ENCODE peak calls at places on chromosome 9, in four cellular contexts. F is H1, Q is transverse colon, N is IMR-90. E is an unnamed sample.

GRCh38 chr9:134707731-134708671 is 66.4 kb downstream of the COL5A1 start:
- DNase-seq in F (no peak), Q (no peak), N (no peak), E (no peak)

GRCh38 chr9:132144708-132145365 is 17.0 kb upstream of the NTNG2 start:
- DNase-seq in F (no peak), Q (no peak), N (peak), E (no peak)

GRCh38 chr9:34242830-34243229 is 64.0 kb downstream of the UBAP1 start:
- DNase-seq in F (no peak), Q (no peak), N (no peak), E (no peak)

GRCh38 chr9:32350682-32351081 is 33.8 kb upstream of the ACO1 start:
- DNase-seq in F (no peak), Q (no peak), N (peak), E (no peak)

GRCh38 chr9:112396872-112397271 is 17.0 kb downstream of the HSDL2 start:
- DNase-seq in F (no peak), Q (no peak), N (no peak), E (peak)

GRCh38 chr9:36100532-36100931 is 36.0 kb upstream of the GLIPR2 start:
- DNase-seq in F (no peak), Q (no peak), N (peak), E (no peak)

GRCh38 chr9:17063535-17064135 is 71.2 kb upstream of the CNTLN start:
- DNase-seq in F (no peak), Q (no peak), N (peak), E (no peak)

GRCh38 chr9:97237311-97237786 is 70.1 kb upstream of the CCDC180 start:
- DNase-seq in F (no peak), Q (no peak), N (no peak), E (no peak)

GRCh38 chr9:78280982-78281668 is 15.8 kb upstream of the PSAT1 start:
- DNase-seq in F (no peak), Q (peak), N (peak), E (peak)

GRCh38 chr9:134585746-134586706 is 55.6 kb upstream of the COL5A1 start:
- DNase-seq in F (no peak), Q (no peak), N (peak), E (peak)

GRCh38 chr9:88820055-88820454 is 171.2 kb upstream of the S1PR3 start:
- DNase-seq in F (no peak), Q (no peak), N (no peak), E (no peak)

GRCh38 chr9:96031366-96031824 is 155.9 kb downstream of the ERCC6L2 start:
- DNase-seq in F (no peak), Q (no peak), N (no peak), E (peak)

GRCh38 chr9:96139592-96140251 is 162.3 kb downstream of the HSD17B3 start:
- DNase-seq in F (no peak), Q (peak), N (peak), E (no peak)

GRCh38 chr9:124366476-124367220 is 48.6 kb downstream of the PSMB7 start:
- DNase-seq in F (no peak), Q (no peak), N (peak), E (no peak)

GRCh38 chr9:69019808-69020207 is 5.9 kb upstream of the PRKACG start:
- DNase-seq in F (no peak), Q (no peak), N (no peak), E (no peak)

GRCh38 chr9:23829580-23830458 is 3.8 kb upstream of the ELAVL2 start:
- DNase-seq in F (no peak), Q (no peak), N (peak), E (no peak)

GRCh38 chr9:83154821-83155220 is 91.9 kb upstream of the RASEF start:
- DNase-seq in F (no peak), Q (no peak), N (no peak), E (no peak)

GRCh38 chr9:128107971-128108783 is 19.4 kb downstream of the PTGES2 start:
- DNase-seq in F (no peak), Q (no peak), N (no peak), E (no peak)

GRCh38 chr9:80251778-80252177 is 680.0 kb downstream of the TLE4 start:
- DNase-seq in F (no peak), Q (no peak), N (no peak), E (no peak)

GRCh38 chr9:96203867-96204412 is 98.0 kb downstream of the HSD17B3 start:
- DNase-seq in F (no peak), Q (no peak), N (no peak), E (no peak)

GRCh38 chr9:120257483-120257882 is 322.5 kb downstream of the CDK5RAP2 start:
- DNase-seq in F (no peak), Q (no peak), N (no peak), E (no peak)

GRCh38 chr9:135443811-135444470 is 35.6 kb upstream of the PPP1R26 start:
- DNase-seq in F (no peak), Q (no peak), N (no peak), E (no peak)

GRCh38 chr9:99360026-99360425 is 137.9 kb downstream of the SEC61B start:
- DNase-seq in F (no peak), Q (no peak), N (no peak), E (no peak)

GRCh38 chr9:37471942-37472679 is 6.9 kb upstream of the ZBTB5 start:
- DNase-seq in F (peak), Q (no peak), N (peak), E (no peak)

GRCh38 chr9:33795281-33795680 is at the start of gene PRSS3:
- DNase-seq in F (no peak), Q (no peak), N (no peak), E (no peak)

DNA sequence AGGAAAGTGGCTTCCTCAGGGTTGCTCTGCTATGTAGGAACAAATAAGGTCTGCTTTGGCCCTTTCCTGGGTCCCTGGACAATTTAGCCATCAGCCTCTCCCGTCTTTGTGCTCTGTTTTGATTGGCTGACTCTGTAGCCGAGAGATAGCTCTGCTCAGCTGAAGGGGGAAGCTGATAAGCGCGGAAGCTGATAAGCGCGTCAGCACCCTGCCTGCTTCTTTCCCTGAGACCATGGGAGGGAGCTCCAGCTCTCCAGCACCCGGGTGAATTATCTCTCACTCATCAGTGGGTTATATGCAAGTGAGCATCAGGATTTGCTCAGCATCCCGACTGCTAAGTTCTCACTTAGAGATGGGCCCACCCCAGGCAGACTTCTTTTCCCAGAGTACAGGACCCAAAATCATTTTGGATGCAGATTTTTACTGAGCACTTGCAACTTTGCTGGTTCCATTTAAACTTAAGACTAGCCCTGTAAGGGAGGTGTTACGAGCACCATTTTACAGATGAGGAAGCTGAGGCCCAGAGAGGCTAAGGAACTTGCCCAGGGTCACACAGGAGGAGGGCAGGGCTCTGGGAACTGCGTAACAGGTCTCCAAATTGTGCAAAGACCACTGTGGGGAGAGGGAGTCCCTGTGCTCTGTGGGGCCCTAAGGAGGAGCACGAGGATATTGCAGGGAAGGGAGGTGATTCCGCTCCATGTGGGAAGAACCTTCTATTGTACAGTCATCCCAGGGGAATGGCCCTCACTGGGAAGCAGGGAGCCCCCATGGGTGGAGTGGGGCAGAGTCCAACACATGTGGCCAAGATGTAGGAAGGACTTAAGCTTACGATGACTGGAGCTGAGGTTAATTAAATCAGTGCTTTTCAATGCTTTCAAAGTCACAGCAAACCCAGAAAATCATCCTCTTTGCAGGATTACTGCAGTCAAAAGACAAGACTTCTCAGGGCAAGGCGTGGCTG is 83.7 kb upstream of the ORM1 start:
- DNase-seq in F (no peak), Q (no peak), N (peak), E (no peak)
- TF ChIP-seq CTCF in F (peak), Q (no peak), N (peak), E (no peak)

GRCh38 chr9:130868230-130868629 is 28.4 kb downstream of the QRFP start:
- DNase-seq in F (no peak), Q (no peak), N (no peak), E (no peak)
- H3K27ac ChIP-seq in F (no peak), Q (no peak), N (no peak), E (no peak)

DNA sequence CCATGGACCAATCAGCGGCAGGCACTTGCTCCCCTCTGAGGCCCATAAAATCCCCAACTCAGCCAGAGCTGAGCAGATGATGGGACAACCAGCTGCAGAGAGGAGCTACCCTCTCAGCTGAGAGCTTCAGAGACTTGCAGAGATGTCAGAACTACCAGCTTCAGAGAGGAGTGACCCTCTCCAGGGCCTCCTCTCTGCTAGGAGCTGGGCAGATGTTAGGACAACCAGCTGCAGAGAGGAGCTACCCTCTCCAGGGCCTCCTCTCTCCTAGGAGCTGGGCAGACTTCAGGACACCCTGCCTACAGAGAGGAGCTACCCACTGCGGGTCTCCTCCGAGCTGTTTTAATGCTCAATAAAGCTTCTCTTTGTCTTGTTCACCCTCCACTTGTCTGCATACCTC is 3.0 kb upstream of the AUH start:
- DNase-seq in F (no peak), Q (no peak), N (no peak), E (no peak)
- H3K4me3 ChIP-seq in F (no peak), Q (no peak), N (no peak), E (no peak)

GRCh38 chr9:14347408-14348224 is 33.7 kb upstream of the NFIB start:
- DNase-seq in F (no peak), Q (peak), N (no peak), E (peak)

GRCh38 chr9:14345586-14346237 is 31.8 kb upstream of the NFIB start:
- DNase-seq in F (no peak), Q (no peak), N (no peak), E (no peak)

GRCh38 chr9:14346301-14346721 is 32.4 kb upstream of the NFIB start:
- DNase-seq in F (no peak), Q (no peak), N (no peak), E (no peak)

GRCh38 chr9:14348241-14349140 is 34.5 kb upstream of the NFIB start:
- DNase-seq in F (no peak), Q (no peak), N (no peak), E (no peak)

DNA sequence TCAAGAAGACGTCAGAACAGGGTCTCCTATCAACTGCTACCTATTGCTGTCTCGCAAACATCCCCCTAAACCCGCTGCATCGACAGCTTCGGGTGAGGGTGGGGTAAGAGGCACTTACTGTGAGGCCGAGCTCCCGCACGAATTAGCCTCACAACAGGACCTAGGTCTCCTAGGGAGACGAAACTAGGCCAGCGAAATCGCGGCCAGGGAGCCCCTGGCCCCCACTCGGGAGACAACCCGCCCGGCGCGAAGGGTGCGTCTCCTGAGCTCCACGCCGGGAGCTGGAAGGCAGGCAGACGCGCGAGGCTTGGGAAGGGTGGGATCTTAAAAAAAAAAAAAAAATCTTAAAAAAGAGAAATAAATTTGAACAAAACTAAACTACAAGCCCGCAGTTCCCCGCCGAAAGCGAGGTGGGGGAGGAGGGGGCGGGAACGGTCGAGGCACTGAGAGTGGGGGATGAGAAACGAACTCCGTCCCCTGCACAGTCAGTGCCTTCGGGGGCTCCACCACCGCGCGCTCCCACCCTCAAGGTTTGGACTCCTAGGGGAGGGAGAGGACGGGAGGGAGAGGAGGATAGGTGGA is 33.0 kb upstream of the NFIB start:
- DNase-seq in F (no peak), Q (no peak), N (no peak), E (no peak)
- TF ChIP-seq CTCF in F (no peak), Q (no peak), N (no peak), E (no peak)

GRCh38 chr9:129737479-129738269 is 15.2 kb downstream of the PTGES start:
- DNase-seq in F (no peak), Q (peak), N (peak), E (peak)
- H3K27ac ChIP-seq in F (no peak), Q (peak), N (peak), E (peak)

GRCh38 chr9:114125614-114126013 is 26.5 kb upstream of the KIF12 start:
- DNase-seq in F (no peak), Q (no peak), N (no peak), E (no peak)

GRCh38 chr9:114124138-114124537 is 25.0 kb upstream of the KIF12 start:
- DNase-seq in F (no peak), Q (no peak), N (no peak), E (no peak)

GRCh38 chr9:114123031-114123977 is 24.2 kb upstream of the KIF12 start:
- DNase-seq in F (no peak), Q (no peak), N (no peak), E (no peak)

GRCh38 chr9:114126247-114127060 is 27.4 kb upstream of the KIF12 start:
- DNase-seq in F (no peak), Q (no peak), N (no peak), E (no peak)

GRCh38 chr9:114124666-114125580 is 25.8 kb upstream of the KIF12 start:
- DNase-seq in F (no peak), Q (no peak), N (no peak), E (no peak)
- H3K4me3 ChIP-seq in F (no peak), Q (no peak), N (no peak), E (no peak)

GRCh38 chr9:85984457-85984856 is 43.5 kb downstream of the NAA35 start:
- DNase-seq in F (no peak), Q (no peak), N (no peak), E (no peak)

GRCh38 chr9:85987236-85987635 is 46.3 kb downstream of the NAA35 start:
- DNase-seq in F (no peak), Q (no peak), N (no peak), E (no peak)
- TF ChIP-seq CTCF in F (no peak), Q (no peak), N (no peak), E (no peak)

E was measured in right lobe of liver.